ENCODE peak calls at places on chromosomes 7 and 10, in eight cellular contexts. P, J, S, M, O, H, G and B are unnamed samples.

GRCh38 chr10:94214497-94214896 is 148.2 kb downstream of the NOC3L start:
- DNase-seq in P (no peak), J (no peak), S (no peak), M (no peak), O (no peak), H (no peak), G (no peak), B (no peak)

GRCh38 chr7:29255839-29256782 is 61.5 kb downstream of the CHN2 start:
- DNase-seq in P (no peak), J (no peak), S (no peak), M (no peak), O (no peak), H (no peak), G (no peak), B (no peak)

GRCh38 chr7:27745064-27745583 is 5.2 kb downstream of the TAX1BP1 start:
- DNase-seq in P (no peak), J (no peak), S (peak), M (peak), O (peak), H (peak), G (peak), B (peak)

GRCh38 chr10:112983444-112984056 is 33.5 kb downstream of the TCF7L2 start:
- DNase-seq in P (no peak), J (no peak), S (no peak), M (no peak), O (no peak), H (no peak), G (no peak), B (no peak)

GRCh38 chr7:90455163-90456030 is 14.0 kb upstream of the PTTG1IP2 start:
- DNase-seq in P (no peak), J (no peak), S (peak), M (no peak), O (peak), H (no peak), G (no peak), B (peak)

GRCh38 chr10:51341216-51341615 is 266.9 kb downstream of the PRKG1 start:
- DNase-seq in P (no peak), J (no peak), S (no peak), M (no peak), O (no peak), H (no peak), G (no peak), B (no peak)

GRCh38 chr7:33903770-33904679 is 1.3 kb upstream of the BMPER start:
- DNase-seq in P (no peak), J (peak), S (peak), M (no peak), O (peak), H (peak), G (peak), B (no peak)

GRCh38 chr10:48470115-48470892 is 134.6 kb downstream of the ARHGAP22 start:
- DNase-seq in P (no peak), J (no peak), S (peak), M (no peak), O (no peak), H (no peak), G (peak), B (no peak)

GRCh38 chr7:2031496-2031895 is 201.2 kb downstream of the MAD1L1 start:
- DNase-seq in P (no peak), J (peak), S (no peak), M (no peak), O (no peak), H (peak), G (peak), B (no peak)

GRCh38 chr10:71306951-71307350 is 12.1 kb upstream of the SLC29A3 start:
- DNase-seq in P (no peak), J (no peak), S (no peak), M (no peak), O (no peak), H (no peak), G (no peak), B (no peak)

DNA sequence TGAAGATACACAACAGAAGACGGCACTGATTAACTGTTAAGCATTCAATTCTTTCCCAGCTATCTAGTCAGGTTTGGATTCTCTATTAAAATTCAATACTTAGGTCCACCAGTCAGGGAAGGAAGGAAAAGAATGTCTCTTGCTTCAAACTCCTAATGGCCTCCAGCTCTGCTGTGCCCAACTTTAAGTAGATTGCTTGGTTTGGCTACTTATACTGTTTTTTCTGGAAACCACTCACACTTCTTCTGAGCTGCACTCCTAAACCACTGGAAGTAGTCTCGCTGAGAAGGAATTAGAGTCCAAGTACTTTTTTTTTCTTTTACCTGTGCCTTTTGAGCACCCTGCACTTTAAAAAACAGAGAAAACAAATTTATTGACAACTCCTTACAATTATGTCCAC is 26.8 kb upstream of the COL1A2 start:
- DNase-seq in P (no peak), J (no peak), S (no peak), M (no peak), O (peak), H (no peak), G (no peak), B (no peak)
- H3K4me3 ChIP-seq in P (no peak), J (no peak), S (no peak), M (no peak), O (peak), H (no peak), G (no peak), B (no peak)

GRCh38 chr7:35694784-35695627 is at the start of gene HERPUD2:
- DNase-seq in P (peak), J (peak), S (peak), M (peak), O (peak), H (peak), G (peak), B (peak)
- TF ChIP-seq CTCF in P (no peak), J (no peak), S (no peak), M (no peak), O (no peak), H (no peak), G (no peak), B (no peak)

GRCh38 chr10:119658274-119658673 is 7.1 kb downstream of the BAG3 start:
- DNase-seq in P (peak), J (peak), S (peak), M (no peak), O (peak), H (peak), G (peak), B (no peak)
- H3K4me3 ChIP-seq in P (no peak), J (no peak), S (no peak), M (peak), O (peak), H (no peak), G (no peak), B (peak)

GRCh38 chr10:9299966-9300365 is 1245.5 kb downstream of the GATA3 start:
- DNase-seq in P (no peak), J (no peak), S (no peak), M (no peak), O (no peak), H (no peak), G (no peak), B (no peak)

GRCh38 chr10:9301148-9301547 is 1246.7 kb downstream of the GATA3 start:
- DNase-seq in P (no peak), J (no peak), S (no peak), M (no peak), O (no peak), H (no peak), G (peak), B (no peak)

GRCh38 chr10:9301554-9301953 is 1247.1 kb downstream of the GATA3 start:
- DNase-seq in P (no peak), J (no peak), S (no peak), M (no peak), O (no peak), H (no peak), G (no peak), B (no peak)

GRCh38 chr10:9305018-9305655 is 1250.6 kb downstream of the GATA3 start:
- DNase-seq in P (no peak), J (no peak), S (no peak), M (no peak), O (peak), H (no peak), G (no peak), B (no peak)

DNA sequence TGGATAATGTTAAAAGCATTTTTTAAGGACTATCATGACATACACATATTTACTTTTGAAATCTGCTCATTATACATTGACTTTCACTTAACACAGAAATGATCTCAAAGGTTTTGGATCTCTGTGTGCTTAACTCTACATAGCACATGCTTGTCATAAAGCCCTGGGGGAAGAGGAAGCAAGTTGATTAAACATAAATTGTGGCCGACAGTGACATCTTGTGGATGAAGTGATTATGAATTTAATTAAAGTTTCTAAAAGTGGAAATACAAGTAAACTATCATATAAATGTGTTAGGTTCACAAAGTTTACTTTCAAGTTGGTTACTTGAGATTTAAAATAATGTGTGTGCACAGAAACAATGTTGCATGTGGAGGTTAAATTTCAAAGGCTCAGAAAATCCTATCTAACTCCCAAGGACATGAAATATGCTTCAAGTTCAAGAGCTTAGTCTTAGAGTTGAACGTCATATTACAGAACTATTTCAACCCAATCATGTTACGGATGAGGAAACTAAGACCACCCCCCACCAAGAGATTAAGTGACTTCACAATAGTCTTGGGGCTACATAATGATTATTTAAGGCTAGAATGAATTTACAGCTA is 1247.8 kb downstream of the GATA3 start:
- DNase-seq in P (no peak), J (no peak), S (peak), M (peak), O (peak), H (no peak), G (peak), B (peak)
- TF ChIP-seq CTCF in P (no peak), J (peak), S (peak), M (peak), O (peak), H (peak), G (peak), B (no peak)

DNA sequence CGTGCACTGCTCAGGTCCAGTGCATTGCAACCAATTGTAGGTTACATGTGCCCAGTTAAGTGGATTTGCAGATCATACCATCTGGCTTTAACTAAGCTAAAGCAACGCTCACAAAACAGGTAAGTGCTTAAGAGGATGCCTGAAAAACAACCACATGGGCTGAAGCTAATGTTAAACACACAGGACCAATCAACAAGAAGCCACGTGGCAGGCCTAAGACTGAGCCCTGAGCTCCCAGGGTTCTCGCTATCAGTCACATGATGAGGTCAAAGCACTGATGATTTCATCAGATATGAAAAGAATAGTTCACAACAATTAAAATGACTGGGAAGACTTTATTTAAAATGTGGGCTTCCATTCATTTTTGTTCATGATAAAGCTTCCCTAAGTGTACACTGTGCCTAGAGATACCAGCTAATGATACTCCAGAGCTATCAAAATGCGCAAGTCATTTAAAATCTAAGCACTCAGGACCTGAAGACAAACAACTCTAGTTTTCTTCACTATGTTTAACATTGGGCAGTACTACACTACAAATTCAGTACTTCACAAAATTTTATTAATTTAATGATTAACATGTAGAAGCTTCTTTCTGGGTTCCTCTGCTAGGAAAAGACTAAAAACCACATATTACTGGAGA is 90.6 kb downstream of the PIP4K2A start:
- DNase-seq in P (no peak), J (no peak), S (no peak), M (no peak), O (no peak), H (no peak), G (no peak), B (no peak)
- H3K4me3 ChIP-seq in P (no peak), J (no peak), S (no peak), M (no peak), O (no peak), H (no peak), G (no peak), B (no peak)

DNA sequence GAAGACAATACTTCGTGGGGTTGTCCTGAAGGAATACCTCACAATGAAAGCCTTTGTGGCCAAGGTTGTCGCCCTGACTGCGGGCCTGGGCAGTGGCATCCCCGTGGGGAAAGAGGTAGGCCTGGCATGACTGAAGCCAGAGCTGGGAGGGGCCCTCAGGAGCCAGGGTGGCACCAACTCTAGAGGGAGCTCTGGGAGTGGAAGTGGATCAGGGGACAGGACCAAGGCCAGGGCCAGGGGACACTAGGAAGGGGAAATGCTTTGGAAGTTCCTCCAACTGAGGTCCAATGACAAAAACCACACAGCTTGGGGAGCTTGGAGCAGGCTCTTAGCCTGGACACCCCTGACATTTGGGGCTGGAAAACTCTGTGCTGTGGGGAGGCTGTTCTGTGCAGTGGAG is 5.8 kb downstream of the CLCN1 start:
- DNase-seq in P (no peak), J (no peak), S (peak), M (no peak), O (no peak), H (no peak), G (no peak), B (no peak)
- TF ChIP-seq CTCF in P (no peak), J (no peak), S (no peak), M (peak), O (peak), H (no peak), G (no peak), B (no peak)

DNA sequence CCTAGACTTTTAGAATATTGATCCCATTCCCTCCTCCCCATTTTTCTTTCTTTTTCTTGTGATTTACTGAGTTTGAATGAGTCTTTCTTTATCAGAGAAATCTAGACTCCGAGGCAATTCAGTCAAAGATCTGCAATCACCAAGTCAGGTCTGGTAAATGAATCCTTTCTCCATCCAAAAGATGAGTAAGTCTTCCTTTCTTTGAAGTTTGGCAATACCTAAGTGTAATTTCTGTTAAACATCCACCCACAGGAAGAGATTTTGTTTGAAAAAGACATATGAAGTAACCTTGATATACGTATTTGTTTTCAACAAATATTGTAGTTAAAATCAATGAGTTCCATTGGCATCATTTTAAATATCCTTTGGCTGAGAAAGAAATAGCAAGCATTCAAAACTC is 58.3 kb downstream of the SLC39A12 start:
- DNase-seq in P (no peak), J (no peak), S (no peak), M (no peak), O (peak), H (no peak), G (no peak), B (no peak)
- H3K4me3 ChIP-seq in P (no peak), J (no peak), S (no peak), M (no peak), O (no peak), H (no peak), G (no peak), B (no peak)